ENCODE peak calls at places on chromosomes 3 and 15, in five cellular contexts. T is Panc1, H is mammary epithelial cell, S is caudate nucleus, U is GM03348. F is an unnamed sample.

GRCh38 chr3:88997276-88997675 is 110.1 kb upstream of the EPHA3 start:
- DNase-seq in S (no peak), U (no peak), T (no peak), H (peak), F (peak)

GRCh38 chr15:29822100-29822684 is at the start of gene TJP1:
- DNase-seq in H (peak), U (peak), T (no peak), S (peak), F (no peak)

GRCh38 chr15:48550822-48551525 is 94.5 kb downstream of the FBN1 start:
- DNase-seq in U (no peak), S (no peak), T (no peak), H (no peak), F (no peak)

GRCh38 chr3:56988874-56989433 is 71.5 kb upstream of the SPATA12 start:
- DNase-seq in T (no peak), U (peak), H (peak), S (peak), F (no peak)

GRCh38 chr3:47586746-47587145 is 8.1 kb upstream of the CSPG5 start:
- DNase-seq in H (no peak), T (no peak), S (no peak), U (no peak), F (no peak)

GRCh38 chr3:165283328-165283727 is 87.1 kb upstream of the SLITRK3 start:
- DNase-seq in H (no peak), S (no peak), T (no peak), U (no peak), F (no peak)

GRCh38 chr3:138354376-138354775 is 6.0 kb downstream of the MRAS start:
- DNase-seq in U (no peak), T (no peak), H (no peak), S (no peak), F (no peak)

GRCh38 chr3:35224571-35225280 is 414.6 kb upstream of the ARPP21 start:
- DNase-seq in H (no peak), U (no peak), S (no peak), T (no peak), F (no peak)

GRCh38 chr3:120908803-120909601 is 997 bp downstream of the STXBP5L start:
- DNase-seq in H (no peak), S (no peak), T (no peak), U (no peak), F (no peak)

GRCh38 chr3:101574388-101575156 is 592 bp downstream of the PCNP start:
- DNase-seq in H (no peak), T (peak), S (peak), U (peak), F (no peak)

GRCh38 chr15:94972314-94972713 is 741.0 kb downstream of the MCTP2 start:
- DNase-seq in U (peak), S (no peak), T (no peak), H (peak), F (no peak)

GRCh38 chr3:138862924-138863775 is 28.4 kb upstream of the PIK3CB start:
- DNase-seq in U (peak), H (peak), T (peak), S (no peak), F (peak)

GRCh38 chr3:184176377-184177330 is 2.0 kb downstream of the AP2M1 start:
- DNase-seq in H (peak), U (peak), T (no peak), S (peak), F (no peak)